ENCODE peak calls at places on chromosomes 16 and 17, in seven cellular contexts. G is mesendoderm, F is IMR-90, O is neuronal stem cell, B is H1, M is mesenchymal stem cell, W is trophoblast cell. X is an unnamed sample.

GRCh38 chr17:488993-489757 is 136.6 kb upstream of the RPH3AL start:
- DNase-seq in B (no peak), G (peak; percentile 72), M (peak; percentile 61), W (no peak), F (peak; percentile 20), O (peak; percentile 51), X (peak; percentile 68)

GRCh38 chr16:14014284-14014625 is 56.9 kb upstream of the MRTFB start:
- DNase-seq in F (no peak), W (no peak), M (no peak), G (no peak), B (no peak), O (no peak), X (no peak)

GRCh38 chr16:3961449-3961849 is 80.9 kb upstream of the CREBBP start:
- DNase-seq in W (no peak), O (no peak), B (no peak), G (peak; percentile 48), M (no peak), F (peak; percentile 45), X (no peak)

GRCh38 chr17:76674600-76674999 is 31.0 kb upstream of the ST6GALNAC1 start:
- DNase-seq in M (no peak), F (no peak), W (peak; percentile 27), G (no peak), B (no peak), O (no peak), X (no peak)

GRCh38 chr17:55430531-55431228 is 9.0 kb upstream of the MMD start:
- DNase-seq in M (no peak), G (no peak), F (no peak), W (no peak), O (no peak), B (no peak), X (no peak)

GRCh38 chr17:55587608-55588139 is 76.4 kb upstream of the SMIM36 start:
- DNase-seq in B (no peak), W (no peak), F (peak; percentile 65), M (peak; percentile 82), G (no peak), O (no peak), X (no peak)

GRCh38 chr17:78176548-78177025 is 8.2 kb downstream of the SYNGR2 start:
- DNase-seq in B (peak; percentile 92), G (peak; percentile 79), F (peak; percentile 22), M (peak; percentile 45), O (no peak), W (peak; percentile 83), X (peak; percentile 91)

GRCh38 chr16:50234771-50235556 is 31.4 kb upstream of the ADCY7 start:
- DNase-seq in W (peak; percentile 94), G (no peak), O (no peak), B (no peak), M (no peak), F (peak; percentile 67), X (no peak)

GRCh38 chr16:65846210-65846602 is 520.3 kb upstream of the CDH5 start:
- DNase-seq in B (no peak), O (no peak), G (no peak), M (no peak), F (no peak), W (no peak), X (no peak)
- H2BK5ac ChIP-seq in B (no peak overlapping the region), O (no peak overlapping the region), G (no peak overlapping the region), M (no peak overlapping the region), F (no peak overlapping the region), W (no peak overlapping the region), X (no peak overlapping the region)

GRCh38 chr16:6888536-6888935 is 444.1 kb upstream of the RBFOX1 start:
- DNase-seq in G (no peak), O (no peak), W (no peak), B (no peak), M (no peak), F (no peak), X (no peak)
- H3K4ac ChIP-seq in G (no peak overlapping the region), O (no peak overlapping the region), W (no peak overlapping the region), B (no peak overlapping the region), M (no peak overlapping the region), F (no peak overlapping the region), X (no peak overlapping the region)

GRCh38 chr16:58125781-58126335 is 3.3 kb downstream of the CFAP20 start:
- DNase-seq in M (peak; percentile 46), B (no peak), O (no peak), G (peak; percentile 26), W (peak; percentile 41), F (no peak), X (no peak)

GRCh38 chr16:58127033-58127556 is 2.1 kb downstream of the CFAP20 start:
- DNase-seq in M (peak; percentile 69), W (peak; percentile 24), F (peak; percentile 43), B (no peak), G (peak; percentile 64), O (no peak), X (no peak)

GRCh38 chr16:58125041-58125440 is 4.1 kb downstream of the CFAP20 start:
- DNase-seq in M (no peak), W (no peak), B (no peak), F (no peak), O (no peak), G (no peak), X (no peak)

GRCh38 chr16:58127634-58128033 is 1.5 kb downstream of the CFAP20 start:
- DNase-seq in G (no peak), W (no peak), B (no peak), M (peak; percentile 34), F (no peak), O (no peak), X (no peak)

GRCh38 chr16:58126451-58126968 is 2.7 kb downstream of the CFAP20 start:
- DNase-seq in F (no peak), M (no peak), O (no peak), W (no peak), B (no peak), G (no peak), X (no peak)
- H2BK5ac ChIP-seq in F (no peak overlapping the region), M (no peak overlapping the region), O (no peak overlapping the region), W (no peak overlapping the region), B (no peak overlapping the region), G (no peak overlapping the region), X (no peak overlapping the region)

GRCh38 chr17:17387461-17388362 is 84.5 kb downstream of the NT5M start:
- DNase-seq in M (peak; percentile 22), W (peak; percentile 69), G (peak; percentile 78), B (peak; percentile 70), O (no peak), F (no peak), X (peak; percentile 93)

GRCh38 chr17:17387017-17387416 is 83.8 kb downstream of the NT5M start:
- DNase-seq in F (no peak), G (no peak), W (peak; percentile 24), M (no peak), O (no peak), B (no peak), X (no peak)

GRCh38 chr17:17385502-17385901 is 82.3 kb downstream of the NT5M start:
- DNase-seq in W (no peak), M (no peak), B (no peak), G (no peak), F (no peak), O (peak; percentile 8), X (no peak)

GRCh38 chr17:17384961-17385360 is 81.8 kb downstream of the NT5M start:
- DNase-seq in B (no peak), O (no peak), G (no peak), F (no peak), M (no peak), W (no peak), X (no peak)

DNA sequence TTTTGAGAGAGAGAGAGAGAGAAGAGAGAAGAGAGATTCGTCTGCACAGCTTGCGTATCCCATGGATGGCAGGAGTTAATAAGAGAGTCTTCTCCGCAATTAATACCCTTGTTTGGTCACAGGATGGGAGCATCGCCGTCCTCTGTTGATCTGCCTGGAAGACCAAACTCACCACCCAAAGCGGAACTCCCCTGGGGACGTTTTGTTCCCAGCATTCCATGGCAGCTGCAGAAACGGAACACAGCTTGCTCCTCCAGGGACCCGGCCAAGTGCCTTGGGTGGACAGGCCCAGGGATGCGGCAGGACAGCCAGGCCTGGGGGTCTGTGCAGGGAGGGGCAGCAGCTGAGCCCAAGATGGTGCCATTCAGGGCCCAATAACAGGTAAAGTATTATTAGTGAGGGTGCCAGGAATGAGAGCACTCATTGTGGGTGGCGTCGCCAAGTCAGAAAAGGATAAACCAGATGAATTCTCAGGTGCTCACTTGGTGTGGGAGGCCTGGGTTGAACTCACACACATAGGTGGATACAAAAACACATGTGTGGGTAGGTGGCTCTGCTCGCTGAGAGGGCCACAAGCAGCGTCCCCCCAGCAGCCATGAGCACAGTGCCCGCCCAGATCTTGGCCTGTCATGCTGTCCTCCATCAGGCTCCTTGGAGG is 83.1 kb downstream of the NT5M start:
- DNase-seq in O (no peak), W (no peak), G (no peak), M (no peak), F (no peak), B (no peak), X (no peak)
- H3K4ac ChIP-seq in O (no peak overlapping the region), W (no peak overlapping the region), G (no peak overlapping the region), M (no peak overlapping the region), F (no peak overlapping the region), B (no peak overlapping the region), X (no peak overlapping the region)

DNA sequence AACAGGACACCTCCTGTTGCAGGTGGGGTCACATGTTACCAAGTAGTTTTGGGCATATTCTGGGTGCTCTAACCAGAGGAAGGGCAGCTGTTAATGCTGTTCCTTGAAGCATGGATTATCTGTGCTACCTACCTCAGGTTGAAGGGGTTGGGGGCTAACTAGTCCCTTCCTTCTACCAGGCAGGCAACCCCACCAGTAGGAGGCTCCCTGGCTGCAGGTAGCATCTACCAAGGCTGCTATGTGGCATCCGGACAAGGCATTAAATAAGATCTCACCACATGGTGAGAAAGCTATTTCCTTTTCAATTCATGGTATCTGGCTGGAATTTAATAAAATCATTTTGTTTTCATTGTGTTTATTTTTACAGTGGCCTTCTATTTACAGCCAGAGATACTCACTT is 62.5 kb downstream of the CACNG3 start:
- DNase-seq in B (peak; percentile 60), G (peak; percentile 64), M (no peak), O (no peak), W (no peak), F (no peak), X (peak; percentile 68)
- H2BK5ac ChIP-seq in B (peak overlapping the region; percentile 81), G (no peak overlapping the region), M (no peak overlapping the region), O (no peak overlapping the region), W (no peak overlapping the region), F (no peak overlapping the region), X (no peak overlapping the region)